ENCODE peak calls at places on chromosome 22, in ten cellular contexts. J is A549, O is transverse colon, N is suprapubic skin, X is H1, G is stomach, D is tibial nerve, T is sigmoid colon, E is K562, Y is esophagus muscularis mucosa. I is an unnamed sample.

GRCh38 chr22:49535527-49536125 is 292.0 kb downstream of the BRD1 start:
- DNase-seq in T (peak; percentile 50), X (no peak), J (no peak), G (no peak), D (no peak), Y (no peak), O (no peak), N (peak; percentile 75), E (no peak), I (no peak)

GRCh38 chr22:48758905-48759875 is 1068.5 kb downstream of the BRD1 start:
- DNase-seq in E (no peak), X (no peak), N (peak; percentile 59), G (peak; percentile 9), J (no peak), O (no peak), T (peak; percentile 39), Y (peak; percentile 68), D (peak; percentile 7), I (peak; percentile 4)

GRCh38 chr22:41603873-41604332 is 14.3 kb upstream of the PMM1 start:
- DNase-seq in X (no peak), D (no peak), Y (no peak), O (no peak), E (peak; percentile 89), J (no peak), G (no peak), T (no peak), N (no peak), I (no peak)

GRCh38 chr22:27270818-27271510 is 530.6 kb downstream of the MN1 start:
- DNase-seq in E (no peak), O (no peak), J (no peak), T (no peak), G (no peak), D (no peak), Y (no peak), X (no peak), N (no peak), I (peak; percentile 51)

GRCh38 chr22:24205438-24206189 is 24.3 kb downstream of the SUSD2 start:
- DNase-seq in E (no peak), G (no peak), X (no peak), N (no peak), J (no peak), Y (no peak), O (no peak), T (no peak), D (no peak), I (no peak)

GRCh38 chr22:24033731-24034130 is 22.6 kb downstream of the CABIN1 start:
- DNase-seq in T (no peak), D (no peak), O (no peak), G (no peak), E (no peak), N (no peak), Y (peak; percentile 60), X (no peak), J (no peak), I (no peak)

GRCh38 chr22:17769716-17770082 is 4.6 kb downstream of the BID start:
- DNase-seq in N (no peak), E (no peak), O (peak; percentile 70), J (no peak), G (no peak), X (no peak), T (peak; percentile 60), D (no peak), Y (no peak), I (no peak)

GRCh38 chr22:49768961-49769690 is 58.5 kb downstream of the BRD1 start:
- DNase-seq in X (peak; percentile 47), G (no peak), T (peak; percentile 70), Y (no peak), J (no peak), N (peak; percentile 65), D (no peak), O (peak; percentile 7), E (no peak), I (peak; percentile 60)

GRCh38 chr22:24097961-24098391 is 83.3 kb upstream of the SUSD2 start:
- DNase-seq in Y (no peak), O (no peak), E (no peak), N (peak; percentile 69), D (no peak), J (no peak), X (no peak), G (no peak), T (peak; percentile 48), I (peak; percentile 21)

GRCh38 chr22:22229683-22230420 is 14.7 kb upstream of the VPREB1 start:
- DNase-seq in N (no peak), Y (peak; percentile 45), G (no peak), T (no peak), O (no peak), X (no peak), E (no peak), D (no peak), J (no peak), I (no peak)

GRCh38 chr22:45997077-45997774 is 20.3 kb upstream of the WNT7B start:
- DNase-seq in O (peak; percentile 79), D (peak; percentile 77), E (no peak), X (no peak), J (no peak), T (peak; percentile 96), Y (peak; percentile 98), G (peak; percentile 63), N (peak; percentile 90), I (peak; percentile 95)

GRCh38 chr22:37363593-37363992 is 63.7 kb downstream of the ELFN2 start:
- DNase-seq in D (no peak), N (no peak), E (no peak), Y (no peak), X (no peak), G (no peak), O (no peak), J (no peak), T (no peak), I (no peak)

GRCh38 chr22:37365950-37366349 is 61.3 kb downstream of the ELFN2 start:
- DNase-seq in Y (no peak), N (no peak), E (no peak), O (no peak), T (no peak), X (no peak), D (no peak), G (no peak), J (no peak), I (no peak)

GRCh38 chr22:37358917-37359316 is 68.4 kb downstream of the ELFN2 start:
- DNase-seq in D (no peak), Y (no peak), J (no peak), X (no peak), E (no peak), O (no peak), T (no peak), G (no peak), N (no peak), I (no peak)

GRCh38 chr22:37366601-37367000 is 60.7 kb downstream of the ELFN2 start:
- DNase-seq in Y (no peak), E (no peak), O (no peak), T (no peak), J (no peak), D (no peak), G (no peak), X (no peak), N (no peak), I (no peak)

DNA sequence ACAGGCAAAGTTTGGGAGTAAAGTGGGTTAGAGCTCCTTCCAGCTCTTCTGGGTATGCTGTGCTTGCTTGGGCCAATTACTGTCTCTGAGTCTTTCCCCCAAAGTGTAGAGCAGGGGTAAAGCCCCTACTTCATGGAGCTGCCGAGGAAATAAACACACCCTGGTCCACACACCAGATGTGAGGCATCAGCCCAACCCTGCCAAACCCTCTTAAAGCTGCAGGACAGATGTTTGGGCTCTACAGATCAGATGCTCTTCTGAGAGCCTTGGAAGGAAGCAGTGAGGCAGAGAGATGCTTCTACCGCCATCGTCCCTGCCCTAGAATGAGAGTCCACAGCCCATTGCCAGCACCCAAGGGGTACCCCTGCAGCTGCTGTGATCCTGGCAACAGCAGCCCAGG is 64.7 kb downstream of the ELFN2 start:
- DNase-seq in N (no peak), G (no peak), E (no peak), X (no peak), T (no peak), J (no peak), Y (no peak), D (no peak), O (no peak), I (no peak)
- TF ChIP-seq EP300 in N (no peak), G (no peak), E (no peak), X (no peak), T (no peak), J (no peak), Y (no peak), D (no peak), O (no peak), I (no peak)

GRCh38 chr22:47189056-47189916 is 426.8 kb downstream of the TBC1D22A start:
- DNase-seq in X (no peak), G (no peak), T (peak; percentile 37), E (no peak), D (peak; percentile 6), N (peak; percentile 74), J (no peak), O (peak; percentile 3), Y (no peak), I (peak; percentile 4)
- TF ChIP-seq POLR2A in X (no peak), G (no peak), T (no peak), E (no peak), D (no peak), N (no peak), J (no peak), O (no peak), Y (no peak), I (no peak)

GRCh38 chr22:19844423-19845368 is 10.0 kb downstream of the GNB1L start:
- DNase-seq in E (no peak), O (no peak), T (peak; percentile 73), J (no peak), N (peak; percentile 82), Y (no peak), G (peak; percentile 57), D (no peak), X (peak; percentile 48), I (no peak)

GRCh38 chr22:19847345-19847632 is 7.4 kb downstream of the GNB1L start:
- DNase-seq in E (no peak), N (no peak), X (no peak), T (peak; percentile 38), D (no peak), J (no peak), Y (no peak), O (no peak), G (no peak), I (no peak)

GRCh38 chr22:19845369-19845722 is 9.3 kb downstream of the GNB1L start:
- DNase-seq in E (no peak), T (no peak), N (no peak), G (no peak), X (no peak), O (no peak), J (no peak), Y (no peak), D (no peak), I (no peak)

GRCh38 chr22:19848298-19849224 is 6.1 kb downstream of the GNB1L start:
- DNase-seq in E (no peak), N (no peak), D (no peak), Y (peak; percentile 78), T (peak; percentile 59), X (no peak), G (peak; percentile 72), O (peak; percentile 77), J (peak; percentile 20), I (no peak)

GRCh38 chr22:19846620-19847344 is 7.9 kb downstream of the GNB1L start:
- DNase-seq in G (no peak), T (peak; percentile 52), J (no peak), E (no peak), Y (no peak), O (no peak), X (no peak), N (no peak), D (no peak), I (no peak)
- TF ChIP-seq EP300 in G (no peak), T (no peak), J (no peak), E (no peak), Y (no peak), O (no peak), X (no peak), N (no peak), D (no peak), I (no peak)

GRCh38 chr22:39253427-39254070 is 8.8 kb upstream of the PDGFB start:
- DNase-seq in J (peak; percentile 81), G (peak; percentile 89), O (peak; percentile 38), N (no peak), X (no peak), Y (peak; percentile 93), E (peak; percentile 70), D (no peak), T (no peak), I (peak; percentile 76)
- TF ChIP-seq POLR2A in J (no peak), G (no peak), O (no peak), N (no peak), X (no peak), Y (no peak), E (no peak), D (no peak), T (no peak), I (no peak)

I was measured in ovary.